ENCODE peak calls at places on chromosomes 11 and 22, in five cellular contexts. J is body of pancreas, T is right cardiac atrium, G is left lung, Z is upper lobe of left lung. K is an unnamed sample.

GRCh38 chr11:75408852-75409219 is 9.5 kb downstream of the RPS3 start:
- ATAC-seq in J (no peak), T (no peak), G (no peak), Z (no peak), K (no peak)

GRCh38 chr11:64842851-64843841 is 1.3 kb downstream of the CDC42BPG start:
- ATAC-seq in J (peak; percentile 54), T (no peak), G (peak; percentile 51), Z (peak; percentile 2), K (no peak)

GRCh38 chr11:35242412-35242811 is 103.4 kb downstream of the CD44 start:
- ATAC-seq in J (no peak), T (no peak), G (no peak), Z (no peak), K (no peak)

GRCh38 chr11:73365352-73366264 is 10.6 kb upstream of the RELT start:
- ATAC-seq in J (no peak), T (no peak), G (no peak), Z (no peak), K (no peak)

GRCh38 chr11:102422817-102423725 is 29.5 kb downstream of the TMEM123 start:
- ATAC-seq in J (no peak), T (no peak), G (no peak), Z (no peak), K (no peak)

GRCh38 chr22:18063311-18063710 is 14.5 kb upstream of the PEX26 start:
- ATAC-seq in J (no peak), T (no peak), G (no peak), Z (no peak), K (no peak)

GRCh38 chr11:125329786-125330185 is 165.2 kb downstream of the PKNOX2 start:
- ATAC-seq in J (no peak), T (no peak), G (no peak), Z (no peak), K (no peak)

GRCh38 chr11:14969922-14970323 is 2.2 kb downstream of the CALCA start:
- ATAC-seq in J (no peak), T (peak; percentile 10), G (peak; percentile 52), Z (no peak), K (no peak)

GRCh38 chr11:63800921-63801320 is 12.3 kb upstream of the SPINDOC start:
- ATAC-seq in J (no peak), T (no peak), G (no peak), Z (no peak), K (no peak)

GRCh38 chr22:40325315-40325714 is 21.0 kb upstream of the ADSL start:
- ATAC-seq in J (no peak), T (no peak), G (no peak), Z (peak; percentile 41), K (no peak)

GRCh38 chr11:8908099-8908498 is 2.9 kb upstream of the AKIP1 start:
- ATAC-seq in J (no peak), T (no peak), G (no peak), Z (no peak), K (no peak)
- H3K4me1 ChIP-seq in J (peaks cover 19% of the 10 kb centered on the region), T (no peaks in the 10 kb centered on the region), G (peaks cover 4% of the 10 kb centered on the region), Z (peaks cover 15% of the 10 kb centered on the region), K (peaks cover 23% of the 10 kb centered on the region)

GRCh38 chr11:69296890-69297224 is 2.9 kb downstream of the MYEOV start:
- ATAC-seq in J (no peak), T (peak; percentile 75), G (no peak), Z (peak; percentile 27), K (no peak)

GRCh38 chr11:69295995-69296889 is 2.3 kb downstream of the MYEOV start:
- ATAC-seq in J (no peak), T (peak; percentile 31), G (peak; percentile 12), Z (no peak), K (peak; percentile 62)

GRCh38 chr11:69297926-69298777 is 4.2 kb downstream of the MYEOV start:
- ATAC-seq in J (peak; percentile 65), T (peak; percentile 82), G (peak; percentile 64), Z (peak; percentile 79), K (peak; percentile 61)

GRCh38 chr11:69298778-69299461 is 5.0 kb downstream of the MYEOV start:
- ATAC-seq in J (no peak), T (no peak), G (no peak), Z (no peak), K (no peak)

DNA sequence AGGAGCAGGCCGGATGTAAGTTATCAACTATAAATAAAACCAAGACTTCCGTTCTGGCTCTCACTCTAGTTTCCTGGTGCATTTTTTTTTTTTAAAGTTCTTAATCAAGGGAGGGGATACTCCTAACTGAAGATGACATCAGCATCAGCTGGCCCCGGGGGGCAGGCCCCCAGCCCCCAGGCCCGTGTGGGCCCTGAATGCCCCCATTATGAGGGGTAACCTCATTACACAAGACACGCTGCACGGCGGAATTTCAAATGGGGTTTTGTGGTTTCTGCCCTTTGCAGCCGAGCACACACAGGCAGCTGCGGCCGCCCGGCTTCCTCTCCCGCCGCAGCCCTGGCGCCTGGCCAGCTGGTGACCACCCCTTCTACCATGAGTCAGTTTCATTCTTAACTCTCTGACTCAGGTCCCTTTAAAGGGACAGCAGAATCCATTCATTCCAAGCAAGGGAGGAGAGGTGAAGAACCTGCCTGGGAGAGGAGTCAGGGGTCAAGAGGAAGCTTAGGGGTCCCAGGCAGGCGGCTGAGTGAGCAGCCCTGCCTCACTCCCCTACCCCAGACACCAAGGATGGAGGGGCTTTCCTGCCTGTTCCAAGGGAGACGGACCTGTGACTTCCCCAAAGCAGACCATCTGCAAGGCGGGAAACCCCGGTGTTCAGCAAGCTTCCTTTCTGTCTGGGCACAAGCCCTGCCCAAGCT is 3.4 kb downstream of the MYEOV start:
- ATAC-seq in J (peak; percentile 69), T (peak; percentile 87), G (peak; percentile 63), Z (peak; percentile 78), K (peak; percentile 78)
- H3K27ac ChIP-seq in J (peak overlapping the region; percentile 76), T (peak overlapping the region; percentile 82), G (peak overlapping the region; percentile 69), Z (peak overlapping the region; percentile 91), K (peak overlapping the region; percentile 81)

DNA sequence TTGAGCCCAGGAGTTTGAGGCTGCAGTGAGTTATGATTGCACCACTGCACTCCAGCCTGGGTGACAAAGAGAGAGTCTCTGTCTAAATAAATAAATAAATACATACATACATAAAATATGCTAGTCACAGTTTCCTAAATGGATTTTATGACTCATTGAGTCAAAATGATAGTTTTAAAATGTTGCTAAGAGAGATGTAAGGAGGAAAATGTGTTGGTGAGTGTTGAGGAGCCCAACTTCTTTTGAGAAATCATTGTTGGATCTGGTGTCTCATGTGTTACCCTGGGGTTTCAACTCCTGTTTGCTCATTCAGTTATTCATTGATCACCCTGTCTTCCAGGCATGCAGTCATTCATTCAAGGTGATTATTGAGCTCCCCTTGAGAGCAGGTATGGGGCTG is 21.1 kb downstream of the PARVB start:
- ATAC-seq in J (no peak), T (no peak), G (no peak), Z (no peak), K (no peak)
- H3K4me1 ChIP-seq in J (no peaks in the 10 kb centered on the region), T (peaks cover 14% of the 10 kb centered on the region), G (no peaks in the 10 kb centered on the region), Z (peaks cover 15% of the 10 kb centered on the region), K (no peaks in the 10 kb centered on the region)

GRCh38 chr11:96292291-96293010 is 50.5 kb downstream of the MAML2 start:
- ATAC-seq in J (no peak), T (no peak), G (no peak), Z (no peak), K (no peak)

GRCh38 chr11:96294289-96294688 is 48.7 kb downstream of the MAML2 start:
- ATAC-seq in J (no peak), T (no peak), G (no peak), Z (no peak), K (no peak)

GRCh38 chr11:96293583-96293982 is 49.4 kb downstream of the MAML2 start:
- ATAC-seq in J (no peak), T (peak; percentile 25), G (peak; percentile 65), Z (no peak), K (no peak)

GRCh38 chr11:96290631-96291030 is 52.4 kb downstream of the MAML2 start:
- ATAC-seq in J (no peak), T (no peak), G (no peak), Z (no peak), K (no peak)

GRCh38 chr11:96293109-96293508 is 49.9 kb downstream of the MAML2 start:
- ATAC-seq in J (no peak), T (no peak), G (no peak), Z (no peak), K (no peak)
- H3K27ac ChIP-seq in J (no peak overlapping the region), T (no peak overlapping the region), G (peak overlapping the region; percentile 41), Z (peak overlapping the region; percentile 54), K (no peak overlapping the region)

DNA sequence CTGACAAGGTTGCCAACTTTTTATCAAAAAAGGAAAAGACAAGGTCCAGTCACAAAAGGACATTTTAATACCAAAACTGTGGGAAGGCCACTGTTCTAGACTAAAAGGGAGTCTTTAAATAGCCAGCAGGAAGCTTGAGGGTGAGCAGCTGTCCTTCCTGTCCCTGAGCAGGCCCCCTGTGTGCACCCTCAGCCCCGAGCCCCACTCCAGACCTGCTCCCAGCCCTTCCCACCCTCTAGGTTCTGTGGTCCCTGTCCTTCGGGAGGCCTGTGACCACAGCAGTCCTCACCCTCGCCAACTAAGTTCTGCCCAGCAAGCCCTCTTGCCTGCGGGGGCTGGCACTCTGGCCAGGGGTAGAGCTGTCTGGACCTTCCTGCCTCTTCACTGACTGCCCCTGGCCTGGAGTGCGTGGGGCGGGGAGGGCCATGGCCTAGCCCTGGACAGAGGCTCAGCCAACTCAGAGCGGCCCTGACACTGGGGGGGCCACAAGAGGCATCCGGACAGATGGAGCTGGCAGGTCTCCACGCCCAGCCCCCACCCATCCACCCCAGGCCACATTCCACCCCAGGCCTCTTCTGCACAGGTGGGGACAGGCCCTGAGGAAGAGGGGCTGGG is 1.6 kb upstream of the PLXNB2 start:
- ATAC-seq in J (no peak), T (no peak), G (no peak), Z (no peak), K (no peak)
- H3K4me1 ChIP-seq in J (peaks cover 38% of the 10 kb centered on the region), T (peaks cover 13% of the 10 kb centered on the region), G (peaks cover 36% of the 10 kb centered on the region), Z (peaks cover 54% of the 10 kb centered on the region), K (peaks cover 4% of the 10 kb centered on the region)